ENCODE peak calls at places on chromosomes 3 and 15, in eight cellular contexts. One of them, this sample, is unnamed.

GRCh38 chr15:72846027-72846426 is 62.5 kb upstream of the ADPGK start:
- DNase-seq in AG04450: no peak
- DNase-seq in GM12864: no peak
- DNase-seq in psoas muscle: no peak
- DNase-seq in NB4: no peak
- DNase-seq in fibroblast of mammary gland: peak
- DNase-seq in HCT116: no peak
- DNase-seq in neuronal stem cell: no peak
- DNase-seq in this sample: no peak

GRCh38 chr15:37014137-37014536 is 86.2 kb downstream of the MEIS2 start:
- DNase-seq in AG04450: no peak
- DNase-seq in GM12864: no peak
- DNase-seq in psoas muscle: no peak
- DNase-seq in NB4: no peak
- DNase-seq in fibroblast of mammary gland: peak
- DNase-seq in HCT116: no peak
- DNase-seq in neuronal stem cell: no peak
- DNase-seq in this sample: no peak

GRCh38 chr15:29924750-29925149 is 102.5 kb upstream of the TJP1 start:
- DNase-seq in AG04450: peak
- DNase-seq in GM12864: no peak
- DNase-seq in psoas muscle: no peak
- DNase-seq in NB4: no peak
- DNase-seq in fibroblast of mammary gland: peak
- DNase-seq in HCT116: no peak
- DNase-seq in neuronal stem cell: peak
- DNase-seq in this sample: no peak

GRCh38 chr3:160193644-160194192 is 31.5 kb upstream of the C3orf80 start:
- DNase-seq in AG04450: no peak
- DNase-seq in GM12864: no peak
- DNase-seq in psoas muscle: no peak
- DNase-seq in NB4: no peak
- DNase-seq in fibroblast of mammary gland: no peak
- DNase-seq in HCT116: no peak
- DNase-seq in neuronal stem cell: no peak
- DNase-seq in this sample: no peak

GRCh38 chr3:189630667-189631372 is 369 bp upstream of the TP63 start:
- DNase-seq in AG04450: no peak
- DNase-seq in GM12864: no peak
- DNase-seq in psoas muscle: no peak
- DNase-seq in NB4: no peak
- DNase-seq in fibroblast of mammary gland: no peak
- DNase-seq in HCT116: no peak
- DNase-seq in neuronal stem cell: no peak
- DNase-seq in this sample: no peak

GRCh38 chr3:34683851-34684250 is 885.4 kb downstream of the PDCD6IP start:
- DNase-seq in AG04450: no peak
- DNase-seq in GM12864: no peak
- DNase-seq in psoas muscle: peak
- DNase-seq in NB4: peak
- DNase-seq in fibroblast of mammary gland: peak
- DNase-seq in HCT116: no peak
- DNase-seq in neuronal stem cell: peak
- DNase-seq in this sample: peak

GRCh38 chr3:186549497-186549896 is 5.3 kb upstream of the CRYGS start:
- DNase-seq in AG04450: no peak
- DNase-seq in GM12864: no peak
- DNase-seq in psoas muscle: no peak
- DNase-seq in NB4: no peak
- DNase-seq in fibroblast of mammary gland: no peak
- DNase-seq in HCT116: no peak
- DNase-seq in neuronal stem cell: no peak
- DNase-seq in this sample: no peak

GRCh38 chr15:86362556-86362955 is 282.9 kb downstream of the AGBL1 start:
- DNase-seq in AG04450: no peak
- DNase-seq in GM12864: no peak
- DNase-seq in psoas muscle: no peak
- DNase-seq in NB4: peak
- DNase-seq in fibroblast of mammary gland: peak
- DNase-seq in HCT116: no peak
- DNase-seq in neuronal stem cell: no peak
- DNase-seq in this sample: no peak

GRCh38 chr15:52103217-52104207 is 9.1 kb downstream of the BCL2L10 start:
- DNase-seq in AG04450: peak
- DNase-seq in GM12864: peak
- DNase-seq in psoas muscle: peak
- DNase-seq in NB4: peak
- DNase-seq in fibroblast of mammary gland: peak
- DNase-seq in HCT116: peak
- DNase-seq in neuronal stem cell: no peak
- DNase-seq in this sample: no peak

GRCh38 chr15:25812073-25812472 is 51.1 kb downstream of the ATP10A start:
- DNase-seq in AG04450: no peak
- DNase-seq in GM12864: no peak
- DNase-seq in psoas muscle: no peak
- DNase-seq in NB4: no peak
- DNase-seq in fibroblast of mammary gland: no peak
- DNase-seq in HCT116: no peak
- DNase-seq in neuronal stem cell: no peak
- DNase-seq in this sample: no peak

GRCh38 chr15:63156708-63157065 is 590 bp downstream of the RPS27L start:
- DNase-seq in AG04450: no peak
- DNase-seq in GM12864: no peak
- DNase-seq in psoas muscle: no peak
- DNase-seq in NB4: peak
- DNase-seq in fibroblast of mammary gland: peak
- DNase-seq in HCT116: no peak
- DNase-seq in neuronal stem cell: peak
- DNase-seq in this sample: no peak

GRCh38 chr3:24494616-24495333 is at the start of gene THRB:
- DNase-seq in AG04450: no peak
- DNase-seq in GM12864: no peak
- DNase-seq in psoas muscle: peak
- DNase-seq in NB4: no peak
- DNase-seq in fibroblast of mammary gland: peak
- DNase-seq in HCT116: peak
- DNase-seq in neuronal stem cell: peak
- DNase-seq in this sample: no peak

GRCh38 chr15:55518641-55519040 is 10.6 kb upstream of the DNAAF4 start:
- DNase-seq in AG04450: no peak
- DNase-seq in GM12864: no peak
- DNase-seq in psoas muscle: no peak
- DNase-seq in NB4: no peak
- DNase-seq in fibroblast of mammary gland: no peak
- DNase-seq in HCT116: no peak
- DNase-seq in neuronal stem cell: no peak
- DNase-seq in this sample: no peak

GRCh38 chr3:144059481-144059880 is 87.9 kb downstream of the DIPK2A start:
- DNase-seq in AG04450: no peak
- DNase-seq in GM12864: no peak
- DNase-seq in psoas muscle: no peak
- DNase-seq in NB4: no peak
- DNase-seq in fibroblast of mammary gland: no peak
- DNase-seq in HCT116: no peak
- DNase-seq in neuronal stem cell: no peak
- DNase-seq in this sample: no peak

GRCh38 chr3:33901862-33902563 is 103.6 kb downstream of the PDCD6IP start:
- DNase-seq in AG04450: no peak
- DNase-seq in GM12864: no peak
- DNase-seq in psoas muscle: no peak
- DNase-seq in NB4: no peak
- DNase-seq in fibroblast of mammary gland: no peak
- DNase-seq in HCT116: no peak
- DNase-seq in neuronal stem cell: no peak
- DNase-seq in this sample: no peak

GRCh38 chr3:99669879-99670555 is 31.6 kb downstream of the COL8A1 start:
- DNase-seq in AG04450: no peak
- DNase-seq in GM12864: no peak
- DNase-seq in psoas muscle: no peak
- DNase-seq in NB4: no peak
- DNase-seq in fibroblast of mammary gland: peak
- DNase-seq in HCT116: no peak
- DNase-seq in neuronal stem cell: no peak
- DNase-seq in this sample: no peak

GRCh38 chr3:180229113-180229512 is 192.4 kb upstream of the PEX5L start:
- DNase-seq in AG04450: no peak
- DNase-seq in GM12864: no peak
- DNase-seq in psoas muscle: no peak
- DNase-seq in NB4: peak
- DNase-seq in fibroblast of mammary gland: no peak
- DNase-seq in HCT116: no peak
- DNase-seq in neuronal stem cell: no peak
- DNase-seq in this sample: no peak

GRCh38 chr3:63051920-63052319 is 176.7 kb upstream of the CADPS start:
- DNase-seq in AG04450: no peak
- DNase-seq in GM12864: no peak
- DNase-seq in psoas muscle: no peak
- DNase-seq in NB4: no peak
- DNase-seq in fibroblast of mammary gland: peak
- DNase-seq in HCT116: no peak
- DNase-seq in neuronal stem cell: peak
- DNase-seq in this sample: no peak

GRCh38 chr3:58010562-58010961 is 2.3 kb downstream of the FLNB start:
- DNase-seq in AG04450: no peak
- DNase-seq in GM12864: no peak
- DNase-seq in psoas muscle: no peak
- DNase-seq in NB4: no peak
- DNase-seq in fibroblast of mammary gland: no peak
- DNase-seq in HCT116: no peak
- DNase-seq in neuronal stem cell: no peak
- DNase-seq in this sample: no peak
- H3K4me3 ChIP-seq in AG04450: peak
- H3K4me3 ChIP-seq in GM12864: no peak
- H3K4me3 ChIP-seq in psoas muscle: peak
- H3K4me3 ChIP-seq in NB4: no peak
- H3K4me3 ChIP-seq in fibroblast of mammary gland: peak
- H3K4me3 ChIP-seq in HCT116: peak
- H3K4me3 ChIP-seq in neuronal stem cell: no peak
- H3K4me3 ChIP-seq in this sample: no peak

DNA sequence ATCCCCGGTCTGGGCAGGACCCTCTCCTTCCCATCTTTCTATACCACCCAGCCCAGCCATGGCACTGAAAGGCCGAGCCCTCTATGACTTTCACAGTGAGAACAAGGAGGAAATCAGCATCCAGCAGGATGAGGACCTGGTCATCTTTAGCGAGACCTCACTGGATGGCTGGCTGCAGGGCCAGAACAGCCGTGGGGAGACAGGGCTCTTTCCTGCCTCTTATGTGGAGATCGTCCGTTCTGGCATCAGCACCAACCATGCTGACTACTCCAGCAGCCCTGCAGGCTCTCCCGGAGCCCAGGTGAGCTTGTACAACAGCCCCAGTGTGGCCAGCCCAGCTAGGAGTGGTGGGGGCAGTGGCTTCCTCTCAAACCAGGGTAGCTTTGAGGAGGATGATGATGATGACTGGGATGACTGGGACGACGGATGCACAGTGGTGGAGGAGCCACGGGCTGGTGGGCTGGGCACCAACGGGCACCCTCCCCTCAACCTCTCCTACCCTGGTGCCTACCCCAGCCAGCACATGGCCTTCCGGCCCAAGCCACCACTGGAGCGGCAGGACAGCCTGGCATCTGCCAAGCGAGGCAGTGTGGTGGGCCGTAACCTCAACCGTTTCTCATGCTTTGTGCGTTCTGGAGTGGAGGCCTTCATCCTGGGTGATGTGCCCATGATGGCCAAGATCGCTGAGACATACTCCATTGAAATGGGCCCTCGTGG is 1.5 kb downstream of the SNX33 start:
- DNase-seq in AG04450: no peak
- DNase-seq in GM12864: no peak
- DNase-seq in psoas muscle: no peak
- DNase-seq in NB4: no peak
- DNase-seq in fibroblast of mammary gland: no peak
- DNase-seq in HCT116: no peak
- DNase-seq in neuronal stem cell: no peak
- DNase-seq in this sample: no peak
- H3K4me3 ChIP-seq in AG04450: peak
- H3K4me3 ChIP-seq in GM12864: no peak
- H3K4me3 ChIP-seq in psoas muscle: peak
- H3K4me3 ChIP-seq in NB4: no peak
- H3K4me3 ChIP-seq in fibroblast of mammary gland: peak
- H3K4me3 ChIP-seq in HCT116: peak
- H3K4me3 ChIP-seq in neuronal stem cell: peak
- H3K4me3 ChIP-seq in this sample: no peak

GRCh38 chr15:77087213-77087612 is 16.3 kb upstream of the TSPAN3 start:
- DNase-seq in AG04450: no peak
- DNase-seq in GM12864: no peak
- DNase-seq in psoas muscle: no peak
- DNase-seq in NB4: no peak
- DNase-seq in fibroblast of mammary gland: no peak
- DNase-seq in HCT116: no peak
- DNase-seq in neuronal stem cell: no peak
- DNase-seq in this sample: no peak

GRCh38 chr15:77081971-77082370 is 11.1 kb upstream of the TSPAN3 start:
- DNase-seq in AG04450: no peak
- DNase-seq in GM12864: no peak
- DNase-seq in psoas muscle: no peak
- DNase-seq in NB4: no peak
- DNase-seq in fibroblast of mammary gland: no peak
- DNase-seq in HCT116: no peak
- DNase-seq in neuronal stem cell: no peak
- DNase-seq in this sample: no peak

GRCh38 chr15:77083381-77084160 is 12.7 kb upstream of the TSPAN3 start:
- DNase-seq in AG04450: no peak
- DNase-seq in GM12864: peak
- DNase-seq in psoas muscle: peak
- DNase-seq in NB4: peak
- DNase-seq in fibroblast of mammary gland: peak
- DNase-seq in HCT116: no peak
- DNase-seq in neuronal stem cell: peak
- DNase-seq in this sample: no peak
- H3K4me3 ChIP-seq in AG04450: peak
- H3K4me3 ChIP-seq in GM12864: peak
- H3K4me3 ChIP-seq in psoas muscle: peak
- H3K4me3 ChIP-seq in NB4: peak
- H3K4me3 ChIP-seq in fibroblast of mammary gland: peak
- H3K4me3 ChIP-seq in HCT116: no peak
- H3K4me3 ChIP-seq in neuronal stem cell: no peak
- H3K4me3 ChIP-seq in this sample: no peak

DNA sequence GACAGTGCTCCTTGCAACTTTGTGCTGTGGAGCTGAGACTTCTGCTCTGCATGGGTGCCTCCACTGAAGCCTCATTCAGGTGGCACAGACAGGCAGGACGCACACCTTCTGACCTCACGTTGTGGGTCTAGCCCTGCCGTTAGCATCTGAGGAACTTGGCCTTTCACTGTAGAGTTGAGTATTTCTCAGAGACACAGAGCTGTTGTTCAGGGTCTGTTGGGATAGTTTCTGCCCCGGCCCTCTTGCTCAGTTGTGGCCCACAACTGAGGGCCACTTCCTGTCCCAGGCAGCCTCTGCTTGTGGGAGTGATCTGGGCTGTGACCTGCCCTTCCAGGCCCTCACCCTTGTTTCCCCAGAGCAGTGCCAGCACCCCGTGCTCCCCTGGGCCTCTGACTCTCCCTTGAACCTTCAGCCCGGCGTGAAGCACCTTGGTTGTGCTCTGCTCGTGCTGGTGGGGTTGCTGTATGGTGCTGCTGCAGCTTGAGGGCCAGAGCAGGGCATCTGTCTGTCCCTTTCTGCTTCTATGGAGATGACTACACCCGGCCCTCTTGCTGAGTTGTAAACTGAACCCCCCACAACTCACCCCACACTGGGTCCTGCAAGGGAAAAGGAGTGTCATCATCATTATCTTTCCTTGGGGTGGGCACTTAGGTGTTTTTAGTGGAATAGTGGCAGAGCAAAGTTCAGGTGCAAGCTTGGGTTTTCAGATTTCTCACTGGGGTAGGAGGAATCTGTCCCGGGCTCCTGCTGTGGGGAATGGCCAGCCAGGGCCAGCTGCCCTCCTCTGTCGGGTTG is 11.7 kb downstream of the BAHD1 start:
- DNase-seq in AG04450: no peak
- DNase-seq in GM12864: no peak
- DNase-seq in psoas muscle: no peak
- DNase-seq in NB4: peak
- DNase-seq in fibroblast of mammary gland: no peak
- DNase-seq in HCT116: no peak
- DNase-seq in neuronal stem cell: no peak
- DNase-seq in this sample: no peak
- H3K4me3 ChIP-seq in AG04450: no peak
- H3K4me3 ChIP-seq in GM12864: no peak
- H3K4me3 ChIP-seq in psoas muscle: no peak
- H3K4me3 ChIP-seq in NB4: no peak
- H3K4me3 ChIP-seq in fibroblast of mammary gland: no peak
- H3K4me3 ChIP-seq in HCT116: no peak
- H3K4me3 ChIP-seq in neuronal stem cell: no peak
- H3K4me3 ChIP-seq in this sample: no peak